ENCODE peak calls at places on chromosomes 2 and 18, in four cellular contexts. W is NCI-H146, E is GM23338, C is MM.1S. K is an unnamed sample.

GRCh38 chr2:72923833-72924352 is 6.6 kb downstream of the EMX1 start:
- DNase-seq in E (peak; percentile 71), C (no peak), W (no peak), K (no peak)

GRCh38 chr2:132669854-132670103 is 226 bp downstream of the LYPD1 start:
- DNase-seq in W (no peak), E (peak; percentile 68), C (no peak), K (peak; percentile 9)

GRCh38 chr2:104871566-104872033 is 17.7 kb downstream of the POU3F3 start:
- DNase-seq in W (no peak), E (peak; percentile 28), C (no peak), K (no peak)

GRCh38 chr2:230908595-230909191 is 16.3 kb downstream of the GPR55 start:
- DNase-seq in W (no peak), C (no peak), E (no peak), K (peak; percentile 38)

GRCh38 chr18:13621886-13622619 is 104.3 kb downstream of the FAM210A start:
- DNase-seq in C (no peak), W (no peak), E (no peak), K (no peak)

GRCh38 chr2:73232471-73233153 is 427 bp downstream of the PRADC1 start:
- DNase-seq in W (peak; percentile 34), E (no peak), C (peak; percentile 58), K (peak; percentile 67)

GRCh38 chr2:11405599-11406491 is 60.1 kb downstream of the E2F6 start:
- DNase-seq in C (no peak), W (no peak), E (no peak), K (peak; percentile 90)

GRCh38 chr2:197908940-197909339 is 104.5 kb downstream of the PLCL1 start:
- DNase-seq in W (no peak), E (no peak), C (no peak), K (no peak)

GRCh38 chr2:162677476-162677875 is 161.1 kb downstream of the KCNH7 start:
- DNase-seq in C (no peak), W (no peak), E (no peak), K (no peak)

GRCh38 chr2:148680462-148680861 is 35.9 kb downstream of the EPC2 start:
- DNase-seq in C (no peak), E (no peak), W (no peak), K (no peak)

GRCh38 chr2:189050110-189050712 is 76.0 kb downstream of the COL3A1 start:
- DNase-seq in W (peak; percentile 16), C (no peak), E (no peak), K (no peak)

GRCh38 chr2:98910349-98911125 is 25.5 kb downstream of the CRACDL start:
- DNase-seq in E (no peak), W (no peak), C (no peak), K (no peak)

GRCh38 chr18:32899819-32900218 is 127.0 kb upstream of the KLHL14 start:
- DNase-seq in E (no peak), W (no peak), C (no peak), K (no peak)

GRCh38 chr2:218985325-218986091 is 524 bp upstream of the FEV start:
- DNase-seq in E (peak; percentile 86), C (peak; percentile 2), W (no peak), K (no peak)

GRCh38 chr2:186713664-186714063 is 19.8 kb downstream of the FAM171B start:
- DNase-seq in E (no peak), W (no peak), C (no peak), K (no peak)

GRCh38 chr2:8822218-8822617 is 15.2 kb downstream of the KIDINS220 start:
- DNase-seq in C (no peak), W (no peak), E (no peak), K (no peak)

GRCh38 chr2:20633794-20634259 is 17.1 kb downstream of the HS1BP3 start:
- DNase-seq in E (peak; percentile 28), W (no peak), C (peak; percentile 71), K (peak; percentile 80)

GRCh38 chr2:20231632-20232031 is 6.7 kb upstream of the SDC1 start:
- DNase-seq in E (peak; percentile 64), W (peak; percentile 94), C (no peak), K (peak; percentile 84)

GRCh38 chr2:202172439-202173191 is 65.8 kb downstream of the SUMO1 start:
- DNase-seq in C (peak; percentile 16), E (no peak), W (no peak), K (no peak)